ENCODE peak calls at places on chromosomes 4 and X, in eight cellular contexts. V is prostate gland, R is fibroblast of lung, P is choroid plexus epithelial cell, N is BJ, F is Karpas-422, Y is lower leg skin, S is endodermal cell. O is an unnamed sample.

GRCh38 chrX:30513284-30513683 is 64.3 kb downstream of the TASL start:
- DNase-seq in V (no peak), R (peak), P (peak), N (no peak), F (peak), Y (no peak), S (no peak), O (no peak)

GRCh38 chrX:40806511-40807220 is 71.3 kb upstream of the MED14 start:
- DNase-seq in V (no peak), R (no peak), P (no peak), N (no peak), F (no peak), Y (no peak), S (no peak), O (no peak)

GRCh38 chr4:143711543-143712159 is 11.2 kb upstream of the FREM3 start:
- DNase-seq in V (no peak), R (no peak), P (no peak), N (no peak), F (no peak), Y (no peak), S (peak), O (no peak)

GRCh38 chr4:147060171-147060931 is 114.7 kb upstream of the TTC29 start:
- DNase-seq in V (no peak), R (peak), P (peak), N (peak), F (no peak), Y (no peak), S (no peak), O (peak)

GRCh38 chrX:49066690-49067089 is 7.1 kb downstream of the PRAF2 start:
- DNase-seq in V (no peak), R (no peak), P (no peak), N (no peak), F (no peak), Y (no peak), S (no peak), O (no peak)

GRCh38 chr4:119498520-119498919 is 130.1 kb downstream of the PDE5A start:
- DNase-seq in V (no peak), R (peak), P (peak), N (no peak), F (no peak), Y (no peak), S (peak), O (peak)

GRCh38 chr4:169270810-169271691 is at the start of gene SH3RF1:
- DNase-seq in V (peak), R (peak), P (peak), N (no peak), F (peak), Y (peak), S (peak), O (no peak)

GRCh38 chrX:136584545-136584944 is 52.5 kb downstream of the VGLL1 start:
- DNase-seq in V (no peak), R (no peak), P (no peak), N (no peak), F (no peak), Y (no peak), S (no peak), O (no peak)

GRCh38 chr4:111066001-111066400 is 443.1 kb upstream of the PITX2 start:
- DNase-seq in V (no peak), R (no peak), P (no peak), N (no peak), F (no peak), Y (no peak), S (no peak), O (no peak)

GRCh38 chrX:65034641-65035450 is 58.6 kb upstream of the ZC4H2 start:
- DNase-seq in V (peak), R (peak), P (peak), N (peak), F (peak), Y (peak), S (peak), O (peak)

GRCh38 chr4:72977936-72978485 is 91.5 kb downstream of the COX18 start:
- DNase-seq in V (no peak), R (no peak), P (no peak), N (no peak), F (no peak), Y (no peak), S (no peak), O (peak)

GRCh38 chr4:125703443-125703842 is 388.7 kb downstream of the FAT4 start:
- DNase-seq in V (no peak), R (peak), P (peak), N (peak), F (no peak), Y (no peak), S (no peak), O (no peak)

GRCh38 chr4:3042226-3042625 is 32.1 kb downstream of the HTT-AS start:
- DNase-seq in V (no peak), R (no peak), P (no peak), N (no peak), F (no peak), Y (no peak), S (no peak), O (no peak)

GRCh38 chr4:76610751-76611150 is 175.7 kb downstream of the SHROOM3 start:
- DNase-seq in V (no peak), R (no peak), P (no peak), N (no peak), F (no peak), Y (no peak), S (peak), O (no peak)

GRCh38 chrX:11381464-11381863 is 88.3 kb downstream of the AMELX start:
- DNase-seq in V (peak), R (peak), P (peak), N (no peak), F (peak), Y (peak), S (peak), O (peak)

GRCh38 chr4:5708171-5708828 is at the start of gene EVC2:
- DNase-seq in V (peak), R (peak), P (peak), N (no peak), F (peak), Y (no peak), S (peak), O (no peak)

GRCh38 chrX:149495573-149496071 is 9.5 kb downstream of the IDS start:
- DNase-seq in V (no peak), R (peak), P (peak), N (peak), F (no peak), Y (no peak), S (peak), O (peak)

GRCh38 chr4:6909970-6910339 is 329 bp downstream of the TBC1D14 start:
- DNase-seq in V (no peak), R (no peak), P (no peak), N (no peak), F (peak), Y (no peak), S (peak), O (no peak)

GRCh38 chr4:161254375-161254774 is 909.4 kb downstream of the FSTL5 start:
- DNase-seq in V (no peak), R (no peak), P (no peak), N (no peak), F (peak), Y (no peak), S (no peak), O (no peak)

GRCh38 chr4:118711047-118711446 is 25.9 kb downstream of the METTL14 start:
- DNase-seq in V (no peak), R (no peak), P (no peak), N (no peak), F (no peak), Y (no peak), S (no peak), O (no peak)

GRCh38 chr4:110287130-110287529 is 88.7 kb upstream of the ELOVL6 start:
- DNase-seq in V (no peak), R (peak), P (peak), N (no peak), F (no peak), Y (no peak), S (no peak), O (peak)

GRCh38 chr4:137599766-137600165 is 67.5 kb upstream of the PCDH18 start:
- DNase-seq in V (no peak), R (no peak), P (no peak), N (no peak), F (no peak), Y (no peak), S (no peak), O (no peak)

GRCh38 chr4:128635939-128636551 is 173.5 kb upstream of the JADE1 start:
- DNase-seq in V (no peak), R (peak), P (no peak), N (no peak), F (no peak), Y (no peak), S (peak), O (no peak)

GRCh38 chr4:128636906-128637305 is 172.6 kb upstream of the JADE1 start:
- DNase-seq in V (no peak), R (no peak), P (no peak), N (no peak), F (no peak), Y (no peak), S (no peak), O (no peak)

GRCh38 chr4:128639586-128640270 is 169.8 kb upstream of the JADE1 start:
- DNase-seq in V (no peak), R (peak), P (no peak), N (no peak), F (no peak), Y (no peak), S (no peak), O (no peak)

GRCh38 chr4:128633067-128633466 is 176.4 kb upstream of the JADE1 start:
- DNase-seq in V (no peak), R (no peak), P (no peak), N (no peak), F (no peak), Y (no peak), S (no peak), O (no peak)

DNA sequence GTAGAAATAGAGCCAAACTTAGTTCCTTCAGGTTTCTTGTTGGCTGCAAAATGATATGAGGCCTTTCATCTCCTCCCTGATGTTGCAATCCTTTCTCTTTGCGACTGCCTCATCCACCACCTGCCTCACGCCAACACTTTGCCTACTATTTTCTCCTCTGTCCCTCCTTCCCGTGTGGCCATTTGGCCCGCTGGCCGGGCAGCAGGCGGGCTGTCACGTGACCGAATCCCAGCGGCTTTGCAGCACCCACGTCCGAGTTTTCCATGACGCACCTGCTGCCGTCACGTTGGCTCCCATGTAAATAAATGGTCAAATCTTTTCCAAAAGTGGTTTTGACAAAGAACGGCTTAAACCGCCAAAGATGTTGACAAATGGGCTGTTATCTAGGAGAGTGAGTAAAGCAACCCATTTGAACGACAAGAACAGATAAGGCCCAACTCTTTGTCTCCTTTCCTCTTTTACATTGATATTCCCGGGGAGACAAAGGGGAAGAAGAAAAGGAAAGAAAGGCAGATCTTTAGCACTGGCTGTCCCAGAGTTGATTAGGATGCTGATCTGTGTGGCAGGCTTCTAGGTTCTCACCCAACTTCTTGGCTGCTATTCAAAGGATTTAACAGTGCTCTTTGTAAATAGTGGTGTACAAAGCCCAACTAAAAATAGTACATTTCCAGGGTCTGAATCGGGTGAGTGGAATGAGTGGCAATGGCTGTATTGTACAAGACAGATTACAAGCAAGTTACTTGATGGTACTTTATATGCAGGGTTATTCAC is 174.2 kb upstream of the JADE1 start:
- DNase-seq in V (peak), R (peak), P (peak), N (no peak), F (no peak), Y (no peak), S (peak), O (no peak)
- H3K4me3 ChIP-seq in V (no peak), R (no peak), P (no peak), N (no peak), F (no peak), Y (no peak), S (peak), O (no peak)

GRCh38 chr4:82797048-82797590 is 1.5 kb downstream of the SCD5 start:
- DNase-seq in V (no peak), R (no peak), P (no peak), N (no peak), F (no peak), Y (no peak), S (no peak), O (no peak)
- H3K4me3 ChIP-seq in V (peak), R (peak), P (peak), N (peak), F (peak), Y (no peak), S (peak), O (peak)

GRCh38 chrX:1248381-1249061 is 20.1 kb upstream of the CSF2RA start:
- DNase-seq in V (no peak), R (no peak), P (no peak), N (no peak), F (no peak), Y (no peak), S (peak), O (no peak)
- H3K4me3 ChIP-seq in V (no peak), R (no peak), P (no peak), N (peak), F (no peak), Y (no peak), S (peak), O (no peak)

DNA sequence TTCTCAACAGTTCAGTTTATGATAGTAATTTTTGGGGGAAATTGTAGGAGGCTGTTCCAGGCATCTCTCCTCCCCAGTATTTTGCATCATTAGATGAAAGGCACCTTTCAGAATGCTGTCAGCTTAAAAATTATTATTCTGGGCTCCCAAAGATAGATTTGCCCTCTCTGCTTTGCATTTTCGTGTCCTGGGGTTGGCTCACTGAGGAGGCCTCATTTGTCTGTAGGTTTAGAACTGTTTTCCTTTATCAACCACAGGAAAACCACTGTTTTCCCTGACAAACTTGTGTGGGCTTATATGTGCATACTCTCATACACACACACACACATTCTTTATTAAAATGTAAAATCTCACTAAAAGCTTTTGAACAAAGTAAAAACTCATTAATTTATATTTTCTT is 197.2 kb upstream of the VCX3A start:
- DNase-seq in V (no peak), R (no peak), P (no peak), N (no peak), F (peak), Y (no peak), S (no peak), O (no peak)
- H3K4me3 ChIP-seq in V (no peak), R (no peak), P (no peak), N (no peak), F (peak), Y (no peak), S (no peak), O (no peak)

GRCh38 chrX:115895678-115896329 is 274.7 kb upstream of the AGTR2 start:
- DNase-seq in V (no peak), R (no peak), P (no peak), N (no peak), F (no peak), Y (no peak), S (no peak), O (no peak)

GRCh38 chrX:115892056-115892708 is 278.4 kb upstream of the AGTR2 start:
- DNase-seq in V (no peak), R (no peak), P (no peak), N (no peak), F (no peak), Y (no peak), S (no peak), O (no peak)

GRCh38 chrX:115896362-115896761 is 274.2 kb upstream of the AGTR2 start:
- DNase-seq in V (no peak), R (no peak), P (no peak), N (no peak), F (no peak), Y (no peak), S (no peak), O (no peak)

GRCh38 chrX:115892787-115893671 is 277.5 kb upstream of the AGTR2 start:
- DNase-seq in V (no peak), R (peak), P (peak), N (no peak), F (peak), Y (no peak), S (peak), O (no peak)

DNA sequence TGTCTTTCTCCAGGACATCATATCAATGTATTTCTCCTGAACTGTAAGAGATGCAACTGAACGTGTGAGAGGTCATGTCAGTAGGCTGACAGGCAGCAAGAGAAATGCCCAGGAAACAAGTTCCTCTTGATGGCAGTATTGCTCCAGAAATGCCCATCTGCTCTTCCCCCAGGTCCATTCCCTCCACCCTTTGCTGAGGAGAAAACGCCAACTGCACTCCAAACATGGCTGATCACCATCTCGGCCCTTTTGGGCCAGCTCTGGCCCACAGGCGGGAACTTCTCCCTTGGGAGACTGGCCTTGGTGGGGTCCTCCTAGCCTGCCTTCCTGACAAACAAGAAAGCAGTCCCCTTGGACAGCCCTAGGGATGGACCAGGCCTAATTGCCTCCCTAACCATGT is 276.5 kb upstream of the AGTR2 start:
- DNase-seq in V (no peak), R (no peak), P (peak), N (no peak), F (peak), Y (no peak), S (no peak), O (no peak)
- H3K4me3 ChIP-seq in V (no peak), R (no peak), P (no peak), N (no peak), F (peak), Y (no peak), S (no peak), O (no peak)

GRCh38 chr4:92235741-92236140 is 68.0 kb upstream of the GRID2 start:
- DNase-seq in V (no peak), R (peak), P (peak), N (no peak), F (no peak), Y (no peak), S (no peak), O (no peak)

GRCh38 chr4:92232566-92232965 is 71.2 kb upstream of the GRID2 start:
- DNase-seq in V (no peak), R (peak), P (peak), N (no peak), F (no peak), Y (no peak), S (no peak), O (no peak)

GRCh38 chr4:92236907-92237306 is 66.9 kb upstream of the GRID2 start:
- DNase-seq in V (no peak), R (peak), P (peak), N (no peak), F (no peak), Y (no peak), S (no peak), O (no peak)

GRCh38 chr4:92237559-92237958 is 66.2 kb upstream of the GRID2 start:
- DNase-seq in V (no peak), R (no peak), P (no peak), N (no peak), F (no peak), Y (no peak), S (no peak), O (no peak)

GRCh38 chr4:92234393-92235176 is 69.2 kb upstream of the GRID2 start:
- DNase-seq in V (peak), R (peak), P (peak), N (peak), F (no peak), Y (no peak), S (no peak), O (peak)
- H3K4me3 ChIP-seq in V (no peak), R (peak), P (no peak), N (no peak), F (no peak), Y (no peak), S (no peak), O (no peak)

DNA sequence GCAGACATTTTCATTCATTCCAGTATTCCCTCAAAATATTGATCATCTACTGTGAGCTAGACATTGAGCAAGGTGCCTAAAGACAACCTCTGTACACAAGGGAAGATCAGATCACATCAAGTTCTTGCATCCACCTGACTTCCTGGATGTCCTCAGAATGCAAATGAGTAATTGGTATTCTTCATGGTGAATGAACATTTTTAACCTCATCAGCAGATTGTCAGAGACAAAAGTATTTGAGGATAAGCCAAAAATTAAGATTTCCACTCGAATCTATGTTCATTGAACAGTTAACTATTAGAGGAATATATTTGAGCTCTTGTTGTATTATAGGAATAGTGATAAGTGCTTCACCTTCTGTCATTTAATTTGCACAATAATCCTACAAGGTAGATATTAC is 1.3 kb downstream of the SMARCAD1 start:
- DNase-seq in V (no peak), R (no peak), P (no peak), N (no peak), F (no peak), Y (no peak), S (no peak), O (no peak)
- H3K4me3 ChIP-seq in V (no peak), R (peak), P (peak), N (peak), F (peak), Y (no peak), S (peak), O (peak)

GRCh38 chr4:39562792-39563191 is 35.6 kb upstream of the UGDH start:
- DNase-seq in V (no peak), R (no peak), P (no peak), N (no peak), F (no peak), Y (no peak), S (no peak), O (no peak)
- H3K4me3 ChIP-seq in V (no peak), R (no peak), P (no peak), N (no peak), F (no peak), Y (no peak), S (no peak), O (no peak)